ENCODE peak calls at places on chromosomes 12 and 14, in five cellular contexts. One of them, this sample, is unnamed.

GRCh38 chr12:94272280-94272679 is 123.9 kb downstream of the PLXNC1 start:
- DNase-seq in NCI-H446: no peak
- DNase-seq in DMS 273 treated with DMSO at 0.1 percent for 48 hours: no peak
- DNase-seq in iPS-NIHi11: no peak
- DNase-seq in aorta: no peak
- DNase-seq in this sample: no peak

GRCh38 chr14:105397350-105397931 is 897 bp upstream of the TEX22 start:
- DNase-seq in NCI-H446: no peak
- DNase-seq in DMS 273 treated with DMSO at 0.1 percent for 48 hours: no peak
- DNase-seq in iPS-NIHi11: peak
- DNase-seq in aorta: peak
- DNase-seq in this sample: no peak

GRCh38 chr12:69657376-69658137 is 41.5 kb downstream of the BEST3 start:
- DNase-seq in NCI-H446: no peak
- DNase-seq in DMS 273 treated with DMSO at 0.1 percent for 48 hours: no peak
- DNase-seq in iPS-NIHi11: peak
- DNase-seq in aorta: no peak
- DNase-seq in this sample: no peak

GRCh38 chr14:26286066-26286791 is 311.6 kb downstream of the NOVA1 start:
- DNase-seq in NCI-H446: no peak
- DNase-seq in DMS 273 treated with DMSO at 0.1 percent for 48 hours: no peak
- DNase-seq in iPS-NIHi11: no peak
- DNase-seq in aorta: no peak
- DNase-seq in this sample: no peak

GRCh38 chr14:28142400-28143015 is 624.1 kb upstream of the FOXG1 start:
- DNase-seq in NCI-H446: peak
- DNase-seq in DMS 273 treated with DMSO at 0.1 percent for 48 hours: no peak
- DNase-seq in iPS-NIHi11: peak
- DNase-seq in aorta: no peak
- DNase-seq in this sample: no peak

GRCh38 chr12:59929091-59929490 is 333.3 kb downstream of the SLC16A7 start:
- DNase-seq in NCI-H446: no peak
- DNase-seq in DMS 273 treated with DMSO at 0.1 percent for 48 hours: no peak
- DNase-seq in iPS-NIHi11: no peak
- DNase-seq in aorta: no peak
- DNase-seq in this sample: peak

GRCh38 chr12:71567562-71567961 is 96.1 kb downstream of the ZFC3H1 start:
- DNase-seq in NCI-H446: no peak
- DNase-seq in DMS 273 treated with DMSO at 0.1 percent for 48 hours: no peak
- DNase-seq in iPS-NIHi11: no peak
- DNase-seq in aorta: no peak
- DNase-seq in this sample: no peak

GRCh38 chr14:83147006-83147405 is 1613.4 kb upstream of the SEL1L start:
- DNase-seq in NCI-H446: no peak
- DNase-seq in DMS 273 treated with DMSO at 0.1 percent for 48 hours: no peak
- DNase-seq in iPS-NIHi11: no peak
- DNase-seq in aorta: no peak
- DNase-seq in this sample: no peak

GRCh38 chr12:89756638-89757321 is 48.1 kb upstream of the ATP2B1 start:
- DNase-seq in NCI-H446: no peak
- DNase-seq in DMS 273 treated with DMSO at 0.1 percent for 48 hours: no peak
- DNase-seq in iPS-NIHi11: no peak
- DNase-seq in aorta: no peak
- DNase-seq in this sample: no peak

GRCh38 chr12:52228366-52228765 is 4.7 kb upstream of the KRT7 start:
- DNase-seq in NCI-H446: no peak
- DNase-seq in DMS 273 treated with DMSO at 0.1 percent for 48 hours: no peak
- DNase-seq in iPS-NIHi11: no peak
- DNase-seq in aorta: no peak
- DNase-seq in this sample: no peak

GRCh38 chr12:130761537-130762318 is 45.6 kb upstream of the RIMBP2 start:
- DNase-seq in NCI-H446: peak
- DNase-seq in DMS 273 treated with DMSO at 0.1 percent for 48 hours: peak
- DNase-seq in iPS-NIHi11: peak
- DNase-seq in aorta: no peak
- DNase-seq in this sample: no peak

GRCh38 chr12:31011746-31012567 is 61.7 kb upstream of the DDX11 start:
- DNase-seq in NCI-H446: no peak
- DNase-seq in DMS 273 treated with DMSO at 0.1 percent for 48 hours: peak
- DNase-seq in iPS-NIHi11: no peak
- DNase-seq in aorta: no peak
- DNase-seq in this sample: no peak

GRCh38 chr14:103008126-103008525 is 49.2 kb downstream of the CDC42BPB start:
- DNase-seq in NCI-H446: no peak
- DNase-seq in DMS 273 treated with DMSO at 0.1 percent for 48 hours: no peak
- DNase-seq in iPS-NIHi11: no peak
- DNase-seq in aorta: no peak
- DNase-seq in this sample: no peak

GRCh38 chr14:103716899-103717411 is 1.3 kb downstream of the ZFYVE21 start:
- DNase-seq in NCI-H446: no peak
- DNase-seq in DMS 273 treated with DMSO at 0.1 percent for 48 hours: no peak
- DNase-seq in iPS-NIHi11: no peak
- DNase-seq in aorta: no peak
- DNase-seq in this sample: no peak

GRCh38 chr12:72547593-72547992 is 275.4 kb downstream of the TRHDE start:
- DNase-seq in NCI-H446: no peak
- DNase-seq in DMS 273 treated with DMSO at 0.1 percent for 48 hours: no peak
- DNase-seq in iPS-NIHi11: no peak
- DNase-seq in aorta: no peak
- DNase-seq in this sample: no peak

GRCh38 chr14:93315575-93315974 is 17.3 kb downstream of the BTBD7 start:
- DNase-seq in NCI-H446: no peak
- DNase-seq in DMS 273 treated with DMSO at 0.1 percent for 48 hours: no peak
- DNase-seq in iPS-NIHi11: no peak
- DNase-seq in aorta: no peak
- DNase-seq in this sample: no peak

GRCh38 chr14:68245146-68246073 is 425.8 kb downstream of the RAD51B start:
- DNase-seq in NCI-H446: peak
- DNase-seq in DMS 273 treated with DMSO at 0.1 percent for 48 hours: peak
- DNase-seq in iPS-NIHi11: no peak
- DNase-seq in aorta: no peak
- DNase-seq in this sample: no peak

GRCh38 chr14:55450124-55450523 is 9.7 kb upstream of the TBPL2 start:
- DNase-seq in NCI-H446: no peak
- DNase-seq in DMS 273 treated with DMSO at 0.1 percent for 48 hours: no peak
- DNase-seq in iPS-NIHi11: no peak
- DNase-seq in aorta: no peak
- DNase-seq in this sample: no peak